ENCODE peak calls at places on chromosomes 2 and 18, in nine cellular contexts. D is esophagus squamous epithelium; T is neural crest cell; P is activated CD8-positive, alpha-beta T cell treated with anti-CD3 and anti-CD28 coated beads for 36 hours; R is BE2C; J is spleen; U is pancreas; E is transverse colon; K is AG04449. H is an unnamed sample.

GRCh38 chr2:126916744-126917143 is 18.1 kb downstream of the TEX51 start:
- DNase-seq in K (no peak), R (no peak), J (peak), P (no peak), T (no peak), E (no peak), U (no peak), D (no peak), H (no peak)

GRCh38 chr2:23685706-23686105 is 241.2 kb downstream of the ATAD2B start:
- DNase-seq in D (no peak), P (no peak), R (no peak), E (no peak), J (no peak), U (no peak), T (no peak), K (no peak), H (no peak)

GRCh38 chr18:43847164-43848091 is 570.1 kb upstream of the SYT4 start:
- DNase-seq in U (no peak), D (no peak), E (no peak), K (no peak), R (no peak), T (no peak), J (no peak), P (no peak), H (no peak)

GRCh38 chr2:78718483-78718882 is 307.0 kb upstream of the REG3G start:
- DNase-seq in T (no peak), D (no peak), R (no peak), K (no peak), J (no peak), U (no peak), P (no peak), E (no peak), H (no peak)

GRCh38 chr2:45168731-45169338 is 159.6 kb upstream of the SIX2 start:
- DNase-seq in D (no peak), T (peak), U (peak), K (no peak), E (no peak), P (peak), J (no peak), R (peak), H (no peak)

GRCh38 chr2:234468503-234468902 is 28.4 kb downstream of the ARL4C start:
- DNase-seq in U (no peak), E (no peak), D (no peak), T (no peak), R (no peak), P (no peak), K (no peak), J (no peak), H (no peak)

GRCh38 chr2:23419171-23420090 is 34.5 kb downstream of the KLHL29 start:
- DNase-seq in U (no peak), K (no peak), D (no peak), R (no peak), E (no peak), T (no peak), P (no peak), J (peak), H (peak)

GRCh38 chr2:219851801-219852481 is 224.5 kb downstream of the SLC4A3 start:
- DNase-seq in D (no peak), P (no peak), U (no peak), K (no peak), R (no peak), T (no peak), E (no peak), J (no peak), H (peak)

GRCh38 chr18:3449702-3450357 is at the start of gene TGIF1:
- DNase-seq in P (peak), E (peak), J (peak), R (no peak), D (peak), K (no peak), U (peak), T (peak), H (peak)

GRCh38 chr18:57347784-57348183 is 4.6 kb upstream of the ST8SIA3 start:
- DNase-seq in R (no peak), U (no peak), E (no peak), T (no peak), D (no peak), P (no peak), K (no peak), J (no peak), H (no peak)

GRCh38 chr2:27209621-27210401 is 2.0 kb upstream of the ATRAID start:
- DNase-seq in R (no peak), P (no peak), K (no peak), T (no peak), E (peak), J (no peak), D (no peak), U (no peak), H (no peak)

GRCh38 chr2:171416009-171416926 is 17.5 kb downstream of the METTL8 start:
- DNase-seq in P (peak), R (peak), T (peak), E (peak), K (peak), D (peak), J (peak), U (peak), H (peak)

GRCh38 chr2:133421516-133422324 is 146.5 kb downstream of the NCKAP5 start:
- DNase-seq in J (no peak), U (peak), D (no peak), K (no peak), R (peak), E (peak), T (no peak), P (no peak), H (no peak)

GRCh38 chr2:240551809-240552208 is 6.0 kb downstream of the ANKMY1 start:
- DNase-seq in P (no peak), D (no peak), K (no peak), U (no peak), R (no peak), J (no peak), T (no peak), E (no peak), H (no peak)

GRCh38 chr2:68749345-68749744 is 14.7 kb downstream of the ARHGAP25 start:
- DNase-seq in D (no peak), P (no peak), J (no peak), R (no peak), T (no peak), K (no peak), U (no peak), E (no peak), H (no peak)

GRCh38 chr2:88615822-88616221 is 11.4 kb downstream of the EIF2AK3 start:
- DNase-seq in E (no peak), J (no peak), D (no peak), P (no peak), T (no peak), K (no peak), U (no peak), R (no peak), H (no peak)

GRCh38 chr2:32012872-32013271 is 2.1 kb upstream of the MEMO1 start:
- DNase-seq in R (no peak), J (no peak), P (no peak), K (no peak), D (no peak), E (no peak), U (no peak), T (no peak), H (no peak)

GRCh38 chr2:28445448-28446258 is 50.2 kb upstream of the PLB1 start:
- DNase-seq in T (no peak), U (no peak), P (peak), K (peak), E (no peak), R (no peak), J (no peak), D (no peak), H (no peak)

GRCh38 chr2:10385933-10386773 is 62.0 kb downstream of the ODC1 start:
- DNase-seq in D (no peak), E (no peak), U (no peak), K (no peak), T (no peak), R (no peak), P (no peak), J (no peak), H (no peak)

GRCh38 chr2:188979119-188979729 is 5.1 kb downstream of the COL3A1 start:
- DNase-seq in E (no peak), U (no peak), T (no peak), D (no peak), P (no peak), R (no peak), K (no peak), J (no peak), H (no peak)

GRCh38 chr2:3637692-3638455 is 20.1 kb upstream of the ALLC start:
- DNase-seq in T (no peak), R (no peak), E (no peak), D (no peak), K (no peak), P (no peak), J (peak), U (no peak), H (no peak)

GRCh38 chr2:118013221-118013723 is 598 bp downstream of the CCDC93 start:
- DNase-seq in T (peak), J (peak), U (peak), R (peak), E (peak), D (no peak), K (no peak), P (peak), H (peak)
- TF ChIP-seq CTCF in T (no peak), J (no peak), U (no peak), R (no peak), E (peak), D (no peak), K (no peak), P (no peak), H (no peak)

DNA sequence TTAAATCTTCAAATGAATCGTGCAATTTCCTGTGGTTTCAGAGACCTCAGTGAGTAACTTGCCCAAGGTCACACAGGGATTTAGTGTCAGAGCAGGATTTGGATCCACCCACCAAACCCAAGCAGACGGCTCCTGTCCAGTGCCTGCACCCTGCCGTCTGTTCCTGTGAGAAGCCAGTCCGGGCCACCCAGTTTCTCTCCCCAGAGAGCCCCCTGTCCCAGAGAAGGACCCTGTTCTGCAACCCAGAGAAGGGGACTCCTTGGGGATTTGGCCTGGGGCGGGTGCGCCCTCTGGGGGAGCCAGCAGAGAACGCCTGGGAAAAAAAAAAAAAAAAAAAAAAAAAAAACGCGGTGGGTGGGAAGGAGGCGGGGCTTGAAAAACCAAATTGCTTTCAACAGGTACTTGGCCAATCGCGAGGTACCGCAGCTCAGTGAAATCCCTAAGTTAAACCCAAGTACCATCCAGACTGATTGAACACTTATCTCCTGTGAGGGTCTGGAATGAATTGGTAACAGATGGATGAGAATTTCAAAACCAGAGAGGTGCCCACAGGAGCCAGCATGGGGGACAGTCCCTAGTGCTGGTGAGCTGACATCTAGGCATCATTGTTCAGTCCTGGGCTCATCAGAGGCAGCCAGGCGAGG is 30.9 kb upstream of the REEP1 start:
- DNase-seq in E (peak), T (peak), J (peak), R (peak), P (peak), D (no peak), K (no peak), U (peak), H (peak)
- TF ChIP-seq CTCF in E (peak), T (peak), J (no peak), R (peak), P (peak), D (peak), K (peak), U (peak), H (peak)

DNA sequence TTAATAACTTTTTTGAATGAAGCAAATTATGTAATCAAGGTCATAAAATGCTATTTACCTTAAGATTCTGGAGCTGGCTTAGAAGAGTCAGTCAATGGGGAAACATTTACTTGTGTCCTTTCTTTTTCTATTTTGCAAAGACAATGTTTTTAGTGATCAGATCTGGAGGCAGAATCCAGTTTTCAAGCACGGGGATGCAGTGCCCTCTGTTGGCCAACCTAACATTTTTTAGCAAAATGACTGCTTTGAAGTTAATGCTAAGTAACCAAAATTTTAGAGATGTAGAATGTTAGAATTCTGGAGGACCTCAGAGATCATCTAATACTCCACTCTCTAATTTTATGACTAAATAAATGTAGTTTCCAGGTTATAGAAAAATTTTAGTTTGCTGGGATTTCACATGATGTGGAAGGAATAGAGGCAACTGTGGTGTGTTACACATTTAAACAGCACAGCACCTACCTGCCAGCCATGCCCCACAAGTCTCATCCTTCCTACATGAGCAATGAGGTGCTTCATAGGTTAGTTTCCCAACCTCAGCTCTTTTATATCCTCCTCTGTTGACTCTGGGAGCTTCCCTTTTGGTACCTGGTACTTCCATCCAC is 23.6 kb upstream of the SLC9A4 start:
- DNase-seq in P (peak), R (peak), T (peak), J (no peak), U (peak), D (no peak), E (peak), K (no peak), H (no peak)
- TF ChIP-seq CTCF in P (peak), R (peak), T (peak), J (peak), U (peak), D (peak), E (peak), K (peak), H (peak)

GRCh38 chr2:205024822-205025518 is 479.7 kb downstream of the PARD3B start:
- DNase-seq in E (peak), U (peak), D (no peak), J (no peak), K (peak), R (peak), T (no peak), P (peak), H (peak)
- TF ChIP-seq CTCF in E (no peak), U (no peak), D (no peak), J (no peak), K (no peak), R (no peak), T (no peak), P (no peak), H (no peak)

DNA sequence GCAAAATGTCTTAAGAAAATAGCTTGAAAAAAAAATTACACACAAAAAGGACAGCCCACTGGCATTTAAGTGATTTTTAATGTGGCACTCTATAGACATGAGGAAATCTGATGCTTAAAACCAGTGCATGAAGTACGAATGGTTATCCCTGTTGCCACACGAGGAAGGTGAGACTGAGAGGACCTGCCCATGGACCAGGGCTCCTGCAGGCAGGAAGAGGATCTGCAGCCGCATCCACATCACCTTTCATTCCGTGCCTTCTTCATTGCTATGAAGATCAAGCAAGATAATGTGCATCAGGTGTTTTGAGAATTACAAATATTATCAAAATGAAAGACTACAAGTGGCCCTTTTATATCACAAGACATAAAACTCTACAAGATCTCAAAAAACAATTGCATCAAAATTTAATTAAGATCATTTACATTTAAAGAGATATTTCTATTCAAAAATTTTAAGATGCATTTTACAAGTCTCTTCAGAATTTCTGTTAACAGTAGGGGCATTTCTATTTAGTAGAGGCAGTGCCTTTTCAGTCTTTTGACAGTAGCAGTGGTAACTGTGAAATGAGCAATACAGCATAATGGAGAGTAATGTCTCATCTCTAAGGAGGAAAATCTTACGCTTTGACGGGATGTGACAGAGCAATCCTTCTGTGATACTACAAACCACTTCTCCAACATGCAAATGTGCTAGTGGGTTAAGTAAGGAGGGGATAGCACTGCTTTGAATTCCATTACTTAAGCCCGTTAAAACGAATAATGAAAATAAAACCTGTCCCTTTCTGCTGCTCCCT is 83.4 kb downstream of the SLC5A7 start:
- DNase-seq in R (no peak), K (no peak), E (no peak), U (no peak), J (no peak), D (no peak), P (no peak), T (no peak), H (no peak)
- TF ChIP-seq CTCF in R (no peak), K (no peak), E (no peak), U (no peak), J (no peak), D (no peak), P (no peak), T (peak), H (no peak)

GRCh38 chr2:172484253-172484652 is 56.9 kb downstream of the ITGA6 start:
- DNase-seq in K (no peak), P (no peak), E (no peak), R (no peak), D (no peak), J (no peak), T (no peak), U (no peak), H (no peak)
- TF ChIP-seq CTCF in K (no peak), P (peak), E (no peak), R (peak), D (no peak), J (no peak), T (peak), U (no peak), H (no peak)

GRCh38 chr2:231611273-231612198 is 18.9 kb downstream of the TEX44 start:
- DNase-seq in K (no peak), D (no peak), U (no peak), P (peak), R (peak), J (no peak), T (no peak), E (peak), H (no peak)
- TF ChIP-seq CTCF in K (peak), D (no peak), U (no peak), P (no peak), R (peak), J (no peak), T (peak), E (peak), H (peak)

GRCh38 chr2:1049691-1050090 is 99.0 kb downstream of the SNTG2 start:
- DNase-seq in E (no peak), U (no peak), P (no peak), R (no peak), D (no peak), J (no peak), T (no peak), K (peak), H (no peak)

GRCh38 chr2:1051585-1051984 is 100.9 kb downstream of the SNTG2 start:
- DNase-seq in J (no peak), D (no peak), K (no peak), T (no peak), E (no peak), U (no peak), P (no peak), R (no peak), H (no peak)

GRCh38 chr2:1052671-1053270 is 102.1 kb downstream of the SNTG2 start:
- DNase-seq in E (no peak), J (no peak), K (peak), D (no peak), P (no peak), U (no peak), T (no peak), R (no peak), H (no peak)

GRCh38 chr2:1053781-1054180 is 103.1 kb downstream of the SNTG2 start:
- DNase-seq in E (no peak), U (no peak), R (no peak), J (no peak), T (no peak), D (no peak), K (no peak), P (no peak), H (no peak)

DNA sequence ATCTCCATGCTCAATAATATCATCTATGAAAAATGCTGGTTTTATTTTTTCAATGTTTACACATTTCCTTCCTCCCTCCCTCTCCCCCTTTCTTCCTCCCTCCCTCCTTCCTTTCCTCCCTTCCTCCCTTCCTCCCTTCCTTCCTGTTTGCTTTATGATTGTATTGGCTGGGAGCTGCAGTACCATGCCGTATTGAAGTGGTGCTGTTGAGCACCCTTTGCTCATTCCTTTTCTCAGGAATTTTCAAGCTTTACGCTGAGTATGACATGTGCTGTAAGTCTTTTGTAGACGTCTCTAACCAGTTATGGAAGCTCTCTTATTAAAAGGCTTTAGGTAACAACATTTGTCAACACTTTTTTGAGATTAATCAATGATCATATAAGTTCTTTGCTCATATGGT is 100.4 kb downstream of the SNTG2 start:
- DNase-seq in K (no peak), E (no peak), D (no peak), R (no peak), J (no peak), T (no peak), P (no peak), U (no peak), H (no peak)
- TF ChIP-seq CTCF in K (peak), E (no peak), D (no peak), R (peak), J (no peak), T (peak), P (no peak), U (peak), H (no peak)